ENCODE peak calls at places on chromosomes 16 and 17, in seven cellular contexts. J is IMR-90, R is mesendoderm, N is mesenchymal stem cell, F is H1, Q is H9, X is trophoblast cell. K is an unnamed sample. For H3K4me1, the result is how much of the 10 kb centered on the place peaks cover.

GRCh38 chr17:65902165-65902564 is 289.8 kb downstream of the CEP112 start:
- DNase-seq in J (no peak), R (no peak), N (no peak), F (no peak), Q (no peak), X (no peak), K (no peak)

GRCh38 chr17:6572997-6573396 is 16.6 kb upstream of the PITPNM3 start:
- DNase-seq in J (no peak), R (no peak), N (no peak), F (peak), Q (no peak), X (no peak), K (no peak)

GRCh38 chr17:65027305-65027704 is 29.2 kb downstream of the GNA13 start:
- DNase-seq in J (peak), R (peak), N (peak), F (no peak), Q (peak), X (peak), K (no peak)

GRCh38 chr16:84614914-84615813 is 2.7 kb downstream of the COTL1 start:
- DNase-seq in J (no peak), R (no peak), N (no peak), F (no peak), Q (no peak), X (no peak), K (no peak)

GRCh38 chr16:85055503-85056210 is 28.1 kb downstream of the KIAA0513 start:
- DNase-seq in J (peak), R (peak), N (peak), F (no peak), Q (no peak), X (peak), K (no peak)

GRCh38 chr16:77290451-77291110 is 91.4 kb downstream of the SYCE1L start:
- DNase-seq in J (peak), R (no peak), N (peak), F (no peak), Q (no peak), X (peak), K (no peak)

GRCh38 chr17:19727466-19728113 is 11.2 kb upstream of the SLC47A2 start:
- DNase-seq in J (peak), R (no peak), N (peak), F (no peak), Q (no peak), X (peak), K (no peak)

GRCh38 chr16:1335211-1335971 is 1.9 kb downstream of the BAIAP3 start:
- DNase-seq in J (no peak), R (no peak), N (no peak), F (no peak), Q (no peak), X (no peak), K (no peak)

GRCh38 chr17:64213995-64214507 is 49.0 kb downstream of the TEX2 start:
- DNase-seq in J (no peak), R (no peak), N (no peak), F (no peak), Q (no peak), X (no peak), K (no peak)

GRCh38 chr16:87951550-87952538 is 610 bp downstream of the BANP start:
- DNase-seq in J (no peak), R (peak), N (peak), F (no peak), Q (no peak), X (peak), K (peak)

GRCh38 chr16:68800257-68800875 is 43.0 kb upstream of the TANGO6 start:
- DNase-seq in J (peak), R (peak), N (peak), F (peak), Q (peak), X (peak), K (peak)

GRCh38 chr16:149024-149675 is 3.3 kb upstream of the HBZ start:
- DNase-seq in J (peak), R (no peak), N (peak), F (no peak), Q (no peak), X (peak), K (no peak)

GRCh38 chr17:32519769-32520701 is 33.2 kb downstream of the CDK5R1 start:
- DNase-seq in J (no peak), R (peak), N (peak), F (no peak), Q (peak), X (no peak), K (peak)

GRCh38 chr17:16342979-16343378 is 10.3 kb downstream of the CENPV start:
- DNase-seq in J (peak), R (no peak), N (peak), F (no peak), Q (no peak), X (no peak), K (no peak)
- H2BK120ac ChIP-seq in J (no peak), R (no peak), N (no peak), F (no peak), Q (no peak), X (no peak), K (no peak)

GRCh38 chr17:59219992-59220327 is 351 bp upstream of the GDPD1 start:
- DNase-seq in J (no peak), R (no peak), N (no peak), F (no peak), Q (no peak), X (peak), K (no peak)

GRCh38 chr17:59223813-59224212 is 3.5 kb downstream of the GDPD1 start:
- DNase-seq in J (no peak), R (no peak), N (no peak), F (peak), Q (no peak), X (peak), K (no peak)

GRCh38 chr17:59220328-59221158 is at the start of gene GDPD1:
- DNase-seq in J (peak), R (peak), N (peak), F (peak), Q (peak), X (peak), K (peak)

GRCh38 chr17:59221159-59221847 is 992 bp downstream of the GDPD1 start:
- DNase-seq in J (no peak), R (no peak), N (no peak), F (no peak), Q (no peak), X (peak), K (no peak)

DNA sequence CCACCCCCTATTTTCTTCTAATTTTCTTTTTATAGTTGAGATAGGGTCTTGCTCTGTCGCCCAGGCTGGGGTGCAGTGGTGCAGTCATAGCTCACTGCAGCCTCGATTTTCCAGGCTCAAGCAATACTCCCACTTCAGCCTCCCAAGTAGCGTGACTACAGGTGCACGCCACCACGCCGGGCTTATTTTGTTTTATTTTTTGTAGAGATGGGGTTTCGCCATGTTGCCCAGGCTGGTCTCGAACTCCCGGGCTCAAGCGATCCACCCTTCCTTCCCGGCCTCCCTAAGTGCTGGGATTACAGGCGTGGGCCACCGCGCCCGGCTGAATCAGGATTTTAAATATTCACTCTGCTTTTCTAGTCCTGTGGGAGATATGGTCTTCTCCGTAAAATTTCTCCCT is 941 bp upstream of the GDPD1 start:
- DNase-seq in J (no peak), R (no peak), N (no peak), F (peak), Q (no peak), X (no peak), K (no peak)
- H3K4me1 ChIP-seq in J (under half), R (under half), N (under half), F (under half), Q (under half), X (under half), K (under half)

DNA sequence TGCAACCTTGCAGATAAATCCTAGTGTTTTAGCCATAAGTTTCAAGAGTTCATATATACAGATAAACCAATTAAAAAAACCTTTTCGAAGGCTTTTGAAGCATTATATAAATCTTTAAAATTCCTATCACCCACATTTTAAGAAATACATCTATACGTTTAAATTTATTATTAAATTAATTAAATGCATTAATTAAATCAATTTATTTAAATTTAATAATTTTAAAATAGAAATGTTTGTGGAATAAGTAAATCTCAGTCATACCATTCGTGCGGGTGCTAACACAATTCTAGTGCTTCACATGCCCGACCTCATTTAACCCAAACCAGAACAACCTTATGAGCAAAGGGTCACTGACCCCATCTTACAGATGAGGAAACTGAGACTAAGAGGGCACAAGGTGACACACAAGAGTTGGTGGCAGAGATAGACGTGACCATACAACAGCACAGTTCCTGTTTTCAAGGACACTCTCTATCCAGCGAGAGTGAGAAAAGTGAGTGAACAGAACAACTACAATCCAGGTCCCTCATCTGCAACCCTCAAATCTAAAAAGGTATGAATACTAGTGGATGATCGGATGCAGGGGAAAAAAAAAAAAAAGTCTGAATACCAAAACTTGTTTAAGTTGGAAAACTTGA is 1.4 kb downstream of the NSMCE1 start:
- DNase-seq in J (no peak), R (no peak), N (no peak), F (no peak), Q (no peak), X (no peak), K (no peak)
- H2BK120ac ChIP-seq in J (peak), R (no peak), N (no peak), F (no peak), Q (no peak), X (no peak), K (no peak)

GRCh38 chr17:77003699-77004098 is 135.5 kb downstream of the MGAT5B start:
- DNase-seq in J (no peak), R (no peak), N (no peak), F (no peak), Q (no peak), X (peak), K (no peak)

GRCh38 chr17:76997981-76998531 is 129.9 kb downstream of the MGAT5B start:
- DNase-seq in J (no peak), R (no peak), N (no peak), F (no peak), Q (no peak), X (no peak), K (no peak)

GRCh38 chr17:76998839-76999238 is 130.6 kb downstream of the MGAT5B start:
- DNase-seq in J (no peak), R (no peak), N (no peak), F (no peak), Q (no peak), X (no peak), K (no peak)

GRCh38 chr17:77002103-77003045 is 134.2 kb downstream of the MGAT5B start:
- DNase-seq in J (peak), R (peak), N (peak), F (no peak), Q (no peak), X (peak), K (peak)

GRCh38 chr17:77001487-77001886 is 133.3 kb downstream of the MGAT5B start:
- DNase-seq in J (no peak), R (no peak), N (no peak), F (no peak), Q (no peak), X (no peak), K (no peak)
- H3K4me1 ChIP-seq in J (under half), R (under half), N (under half), F (under half), Q (under half), X (under half), K (under half)

GRCh38 chr17:56543280-56543679 is 50.2 kb upstream of the NOG start:
- DNase-seq in J (no peak), R (peak), N (no peak), F (no peak), Q (no peak), X (no peak), K (no peak)

GRCh38 chr17:56549501-56549900 is 44.0 kb upstream of the NOG start:
- DNase-seq in J (no peak), R (no peak), N (no peak), F (no peak), Q (no peak), X (no peak), K (no peak)

GRCh38 chr17:56545930-56546329 is 47.6 kb upstream of the NOG start:
- DNase-seq in J (no peak), R (no peak), N (no peak), F (no peak), Q (no peak), X (no peak), K (no peak)

GRCh38 chr17:56545056-56545455 is 48.4 kb upstream of the NOG start:
- DNase-seq in J (no peak), R (no peak), N (no peak), F (no peak), Q (no peak), X (no peak), K (no peak)

DNA sequence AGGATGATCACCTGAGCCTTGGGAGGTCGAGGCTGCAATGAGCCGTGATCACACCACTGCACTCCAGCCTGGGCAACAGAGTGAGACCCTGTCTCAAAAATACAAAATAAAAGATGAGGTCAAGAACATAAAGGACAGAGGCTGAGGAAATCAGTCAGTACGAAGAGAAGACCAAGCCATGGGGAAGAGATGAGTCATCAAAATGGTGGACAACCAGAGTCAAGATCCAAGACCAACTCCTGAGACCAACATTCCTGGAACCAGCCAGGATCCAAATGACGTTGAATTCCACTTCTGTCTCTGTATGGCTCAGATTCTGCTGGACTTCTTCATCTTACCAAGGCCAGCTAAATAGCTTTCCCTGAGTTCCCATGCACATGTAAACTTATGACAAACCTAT is 44.8 kb upstream of the NOG start:
- DNase-seq in J (no peak), R (no peak), N (no peak), F (no peak), Q (no peak), X (no peak), K (no peak)
- H2BK120ac ChIP-seq in J (no peak), R (no peak), N (no peak), F (no peak), Q (no peak), X (no peak), K (no peak)

GRCh38 chr16:48609453-48610023 is 442 bp downstream of the N4BP1 start:
- DNase-seq in J (peak), R (peak), N (peak), F (peak), Q (peak), X (peak), K (no peak)
- H3K4me1 ChIP-seq in J (under half), R (under half), N (under half), F (under half), Q (under half), X (under half), K (under half)

GRCh38 chr16:3009568-3010390 is 2.9 kb upstream of the CLDN9 start:
- DNase-seq in J (peak), R (peak), N (peak), F (peak), Q (peak), X (peak), K (no peak)
- H2BK120ac ChIP-seq in J (no peak), R (peak), N (no peak), F (peak), Q (no peak), X (peak), K (no peak)